ENCODE peak calls at places on chromosomes 4 and X, in four cellular contexts. One of them, this sample, is unnamed.

GRCh38 chr4:186326391-186326790 is 60.4 kb downstream of the F11 start:
- DNase-seq in upper lobe of right lung: no peak
- DNase-seq in fibroblast of lung: peak; percentile 54
- DNase-seq in K562: no peak
- DNase-seq in this sample: no peak

GRCh38 chr4:76624271-76624681 is 189.2 kb downstream of the SHROOM3 start:
- DNase-seq in upper lobe of right lung: no peak
- DNase-seq in fibroblast of lung: peak; percentile 91
- DNase-seq in K562: no peak
- DNase-seq in this sample: peak; percentile 46

GRCh38 chrX:106898462-106898861 is 4.7 kb downstream of the RIPPLY1 start:
- DNase-seq in upper lobe of right lung: no peak
- DNase-seq in K562: peak; percentile 12
- DNase-seq in fibroblast of lung: peak; percentile 70
- DNase-seq in this sample: peak; percentile 33

GRCh38 chr4:137367608-137368007 is 164.7 kb downstream of the PCDH18 start:
- DNase-seq in K562: no peak
- DNase-seq in fibroblast of lung: peak; percentile 96
- DNase-seq in upper lobe of right lung: no peak
- DNase-seq in this sample: no peak

GRCh38 chr4:80079255-80079923 is 6.4 kb upstream of the ANTXR2 start:
- DNase-seq in K562: no peak
- DNase-seq in fibroblast of lung: no peak
- DNase-seq in upper lobe of right lung: no peak
- DNase-seq in this sample: no peak

GRCh38 chr4:42555828-42556227 is 101.1 kb downstream of the ATP8A1 start:
- DNase-seq in upper lobe of right lung: no peak
- DNase-seq in fibroblast of lung: peak; percentile 47
- DNase-seq in K562: no peak
- DNase-seq in this sample: no peak

GRCh38 chr4:150679767-150680088 is 97.8 kb downstream of the MAB21L2 start:
- DNase-seq in K562: no peak
- DNase-seq in upper lobe of right lung: no peak
- DNase-seq in fibroblast of lung: no peak
- DNase-seq in this sample: no peak

GRCh38 chr4:75321484-75321883 is 192.7 kb downstream of the RCHY1 start:
- DNase-seq in fibroblast of lung: no peak
- DNase-seq in upper lobe of right lung: no peak
- DNase-seq in K562: no peak
- DNase-seq in this sample: no peak

GRCh38 chr4:107989162-107989536 is 540 bp upstream of the HADH start:
- DNase-seq in upper lobe of right lung: no peak
- DNase-seq in fibroblast of lung: no peak
- DNase-seq in K562: no peak
- DNase-seq in this sample: no peak

GRCh38 chr4:158938462-158939044 is 164.3 kb upstream of the RAPGEF2 start:
- DNase-seq in K562: no peak
- DNase-seq in upper lobe of right lung: no peak
- DNase-seq in fibroblast of lung: peak; percentile 69
- DNase-seq in this sample: no peak

GRCh38 chr4:108861339-108861738 is 98.5 kb upstream of the ETNPPL start:
- DNase-seq in fibroblast of lung: peak; percentile 11
- DNase-seq in K562: peak; percentile 11
- DNase-seq in upper lobe of right lung: no peak
- DNase-seq in this sample: peak; percentile 25

GRCh38 chr4:177051473-177052060 is 258.1 kb upstream of the NEIL3 start:
- DNase-seq in fibroblast of lung: peak; percentile 30
- DNase-seq in K562: peak; percentile 5
- DNase-seq in upper lobe of right lung: no peak
- DNase-seq in this sample: peak; percentile 68

GRCh38 chr4:57109847-57110634 is at the start of gene IGFBP7:
- DNase-seq in fibroblast of lung: no peak
- DNase-seq in upper lobe of right lung: peak; percentile 85
- DNase-seq in K562: peak; percentile 59
- DNase-seq in this sample: no peak

GRCh38 chr4:126057371-126057770 is 742.6 kb downstream of the FAT4 start:
- DNase-seq in fibroblast of lung: no peak
- DNase-seq in K562: no peak
- DNase-seq in upper lobe of right lung: no peak
- DNase-seq in this sample: no peak

GRCh38 chrX:104315555-104315954 is 60.8 kb upstream of the ESX1 start:
- DNase-seq in fibroblast of lung: peak; percentile 32
- DNase-seq in upper lobe of right lung: no peak
- DNase-seq in K562: no peak
- DNase-seq in this sample: no peak

GRCh38 chr4:102316585-102316984 is 28.7 kb downstream of the SLC39A8 start:
- DNase-seq in upper lobe of right lung: no peak
- DNase-seq in fibroblast of lung: no peak
- DNase-seq in K562: no peak
- DNase-seq in this sample: no peak

GRCh38 chr4:77175201-77175610 is 18.2 kb downstream of the CCNG2 start:
- DNase-seq in fibroblast of lung: no peak
- DNase-seq in upper lobe of right lung: no peak
- DNase-seq in K562: no peak
- DNase-seq in this sample: no peak

GRCh38 chrX:21972721-21973120 is 32.2 kb downstream of the SMS start:
- DNase-seq in K562: no peak
- DNase-seq in upper lobe of right lung: no peak
- DNase-seq in fibroblast of lung: peak; percentile 65
- DNase-seq in this sample: no peak

GRCh38 chr4:1373892-1374705 is 27.1 kb downstream of the UVSSA start:
- DNase-seq in upper lobe of right lung: peak; percentile 51
- DNase-seq in K562: no peak
- DNase-seq in fibroblast of lung: no peak
- DNase-seq in this sample: no peak

GRCh38 chrX:115029869-115030564 is 12.6 kb upstream of the IL13RA2 start:
- DNase-seq in fibroblast of lung: no peak
- DNase-seq in K562: no peak
- DNase-seq in upper lobe of right lung: no peak
- DNase-seq in this sample: no peak

GRCh38 chr4:129082302-129082701 is 11.0 kb downstream of the SCLT1 start:
- DNase-seq in upper lobe of right lung: no peak
- DNase-seq in fibroblast of lung: no peak
- DNase-seq in K562: no peak
- DNase-seq in this sample: no peak

GRCh38 chr4:26238426-26238781 is 82.4 kb upstream of the RBPJ start:
- DNase-seq in upper lobe of right lung: no peak
- DNase-seq in fibroblast of lung: no peak
- DNase-seq in K562: no peak
- DNase-seq in this sample: no peak

DNA sequence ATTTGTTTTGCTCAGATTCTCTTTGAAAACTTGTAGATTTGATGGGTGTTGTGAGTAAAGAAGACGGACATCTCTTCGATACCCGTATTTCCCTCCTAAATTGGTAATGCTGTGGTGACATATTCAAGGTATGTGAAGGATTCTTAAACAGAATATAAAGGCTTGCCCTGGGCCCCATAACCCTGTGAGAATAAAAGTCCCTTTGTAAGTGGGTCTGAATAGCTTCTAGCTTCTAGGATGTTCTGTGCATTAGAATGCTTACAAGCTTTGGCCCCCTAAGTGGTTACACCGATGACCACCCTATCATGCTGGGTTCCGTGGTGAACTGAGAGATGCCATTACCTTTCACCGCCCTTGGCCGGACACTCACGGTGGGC is 574 bp upstream of the MOB1B start:
- DNase-seq in K562: no peak
- DNase-seq in fibroblast of lung: no peak
- DNase-seq in upper lobe of right lung: no peak
- DNase-seq in this sample: no peak
- H3K4me1 ChIP-seq in K562: peaks cover 25% of the 10 kb centered on the region
- H3K4me1 ChIP-seq in fibroblast of lung: no peaks in the 10 kb centered on the region
- H3K4me1 ChIP-seq in upper lobe of right lung: no peaks in the 10 kb centered on the region
- H3K4me1 ChIP-seq in this sample: peaks cover 6% of the 10 kb centered on the region

GRCh38 chr4:24582235-24582863 is 2.0 kb downstream of the DHX15 start:
- DNase-seq in K562: peak; percentile 7
- DNase-seq in fibroblast of lung: no peak
- DNase-seq in upper lobe of right lung: no peak
- DNase-seq in this sample: no peak
- H3K4me3 ChIP-seq in K562: peak overlapping the region; percentile 90
- H3K4me3 ChIP-seq in fibroblast of lung: peak overlapping the region; percentile 98
- H3K4me3 ChIP-seq in upper lobe of right lung: peak overlapping the region; percentile 85
- H3K4me3 ChIP-seq in this sample: peak overlapping the region; percentile 77

GRCh38 chr4:86961103-86961502 is 26.3 kb downstream of the AFF1 start:
- DNase-seq in upper lobe of right lung: no peak
- DNase-seq in fibroblast of lung: no peak
- DNase-seq in K562: no peak
- DNase-seq in this sample: no peak

GRCh38 chr4:86963697-86964096 is 28.9 kb downstream of the AFF1 start:
- DNase-seq in fibroblast of lung: no peak
- DNase-seq in K562: no peak
- DNase-seq in upper lobe of right lung: no peak
- DNase-seq in this sample: no peak

GRCh38 chr4:86959588-86960500 is 25.0 kb downstream of the AFF1 start:
- DNase-seq in upper lobe of right lung: no peak
- DNase-seq in K562: no peak
- DNase-seq in fibroblast of lung: no peak
- DNase-seq in this sample: peak; percentile 84

GRCh38 chr4:86960557-86960959 is 25.7 kb downstream of the AFF1 start:
- DNase-seq in K562: peak; percentile 53
- DNase-seq in upper lobe of right lung: no peak
- DNase-seq in fibroblast of lung: peak; percentile 14
- DNase-seq in this sample: peak; percentile 24

GRCh38 chr4:86961605-86962295 is 26.9 kb downstream of the AFF1 start:
- DNase-seq in upper lobe of right lung: no peak
- DNase-seq in K562: peak; percentile 86
- DNase-seq in fibroblast of lung: peak; percentile 51
- DNase-seq in this sample: no peak
- H3K4me1 ChIP-seq in upper lobe of right lung: peaks cover 41% of the 10 kb centered on the region
- H3K4me1 ChIP-seq in K562: peaks cover 9% of the 10 kb centered on the region
- H3K4me1 ChIP-seq in fibroblast of lung: peaks cover 16% of the 10 kb centered on the region
- H3K4me1 ChIP-seq in this sample: peaks cover 36% of the 10 kb centered on the region

DNA sequence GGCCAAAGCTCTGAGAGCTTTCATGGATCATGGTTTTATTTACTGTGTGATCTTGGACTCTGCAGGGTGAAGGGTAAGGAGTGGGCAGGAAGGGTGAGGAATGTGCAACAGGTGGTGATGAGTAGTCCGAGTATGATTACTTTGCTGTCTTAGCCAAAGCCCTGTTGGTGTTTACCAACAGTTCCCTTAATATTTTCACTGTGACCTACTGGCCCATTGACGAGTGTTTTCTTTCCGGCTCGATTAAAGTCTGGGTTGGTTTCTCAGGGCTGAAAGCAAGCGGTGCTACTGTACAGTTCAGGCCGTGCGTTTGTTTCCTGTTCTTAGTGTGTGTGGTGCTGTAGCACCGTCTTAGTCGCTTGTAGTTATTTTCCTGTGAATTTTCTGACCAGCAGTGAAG is 2.6 kb downstream of the ARHGAP24 start:
- DNase-seq in fibroblast of lung: no peak
- DNase-seq in K562: no peak
- DNase-seq in upper lobe of right lung: no peak
- DNase-seq in this sample: no peak
- H3K4me3 ChIP-seq in fibroblast of lung: no peak overlapping the region
- H3K4me3 ChIP-seq in K562: no peak overlapping the region
- H3K4me3 ChIP-seq in upper lobe of right lung: peak overlapping the region; percentile 60
- H3K4me3 ChIP-seq in this sample: no peak overlapping the region

This sample was measured in HAP-1.